ENCODE peak calls at places on chromosome 13, in nine cellular contexts. One of them, this sample, is unnamed.

GRCh38 chr13:39567569-39567968 is 35.4 kb downstream of the LHFPL6 start:
- DNase-seq in fibroblast of lung: no peak
- DNase-seq in heart right ventricle: no peak
- DNase-seq in breast epithelium: no peak
- DNase-seq in psoas muscle: no peak
- DNase-seq in CD8-positive, alpha-beta memory T cell: no peak
- DNase-seq in prostate gland: no peak
- DNase-seq in cardiac muscle cell: no peak
- DNase-seq in osteoblast: no peak
- DNase-seq in this sample: no peak

GRCh38 chr13:98942997-98943396 is 34.9 kb downstream of the DOCK9 start:
- DNase-seq in heart right ventricle: no peak
- DNase-seq in CD8-positive, alpha-beta memory T cell: no peak
- DNase-seq in osteoblast: no peak
- DNase-seq in psoas muscle: no peak
- DNase-seq in prostate gland: no peak
- DNase-seq in breast epithelium: no peak
- DNase-seq in fibroblast of lung: no peak
- DNase-seq in cardiac muscle cell: no peak
- DNase-seq in this sample: no peak

GRCh38 chr13:110422913-110423688 is 116.0 kb downstream of the COL4A2 start:
- DNase-seq in cardiac muscle cell: no peak
- DNase-seq in breast epithelium: no peak
- DNase-seq in heart right ventricle: no peak
- DNase-seq in prostate gland: no peak
- DNase-seq in fibroblast of lung: peak; percentile 71
- DNase-seq in psoas muscle: no peak
- DNase-seq in CD8-positive, alpha-beta memory T cell: no peak
- DNase-seq in osteoblast: peak; percentile 90
- DNase-seq in this sample: peak; percentile 66

GRCh38 chr13:93535256-93535655 is 308.6 kb downstream of the GPC6 start:
- DNase-seq in osteoblast: peak; percentile 13
- DNase-seq in cardiac muscle cell: no peak
- DNase-seq in heart right ventricle: no peak
- DNase-seq in psoas muscle: no peak
- DNase-seq in fibroblast of lung: peak; percentile 76
- DNase-seq in breast epithelium: no peak
- DNase-seq in prostate gland: no peak
- DNase-seq in CD8-positive, alpha-beta memory T cell: no peak
- DNase-seq in this sample: peak; percentile 42

GRCh38 chr13:98771838-98772611 is 19.6 kb upstream of the SLC15A1 start:
- DNase-seq in cardiac muscle cell: no peak
- DNase-seq in heart right ventricle: no peak
- DNase-seq in CD8-positive, alpha-beta memory T cell: no peak
- DNase-seq in fibroblast of lung: no peak
- DNase-seq in psoas muscle: no peak
- DNase-seq in breast epithelium: no peak
- DNase-seq in osteoblast: no peak
- DNase-seq in prostate gland: no peak
- DNase-seq in this sample: no peak

GRCh38 chr13:90622547-90622946 is 724.9 kb upstream of the MIR17HG start:
- DNase-seq in heart right ventricle: no peak
- DNase-seq in CD8-positive, alpha-beta memory T cell: no peak
- DNase-seq in breast epithelium: no peak
- DNase-seq in osteoblast: no peak
- DNase-seq in prostate gland: no peak
- DNase-seq in cardiac muscle cell: no peak
- DNase-seq in fibroblast of lung: peak; percentile 66
- DNase-seq in psoas muscle: no peak
- DNase-seq in this sample: peak; percentile 87

GRCh38 chr13:59103004-59103768 is 1060.5 kb downstream of the DIAPH3 start:
- DNase-seq in osteoblast: no peak
- DNase-seq in prostate gland: no peak
- DNase-seq in fibroblast of lung: peak; percentile 86
- DNase-seq in cardiac muscle cell: no peak
- DNase-seq in heart right ventricle: no peak
- DNase-seq in psoas muscle: no peak
- DNase-seq in CD8-positive, alpha-beta memory T cell: no peak
- DNase-seq in breast epithelium: no peak
- DNase-seq in this sample: no peak

GRCh38 chr13:111874981-111875380 is 192.0 kb upstream of the SOX1 start:
- DNase-seq in CD8-positive, alpha-beta memory T cell: no peak
- DNase-seq in breast epithelium: no peak
- DNase-seq in prostate gland: no peak
- DNase-seq in cardiac muscle cell: no peak
- DNase-seq in osteoblast: no peak
- DNase-seq in heart right ventricle: no peak
- DNase-seq in psoas muscle: no peak
- DNase-seq in fibroblast of lung: no peak
- DNase-seq in this sample: no peak

GRCh38 chr13:45092668-45093067 is 27.6 kb upstream of the GTF2F2 start:
- DNase-seq in heart right ventricle: no peak
- DNase-seq in psoas muscle: no peak
- DNase-seq in prostate gland: no peak
- DNase-seq in osteoblast: no peak
- DNase-seq in breast epithelium: no peak
- DNase-seq in cardiac muscle cell: no peak
- DNase-seq in fibroblast of lung: peak; percentile 55
- DNase-seq in CD8-positive, alpha-beta memory T cell: no peak
- DNase-seq in this sample: peak; percentile 8

GRCh38 chr13:19681517-19681916 is 48.1 kb downstream of the MPHOSPH8 start:
- DNase-seq in cardiac muscle cell: no peak
- DNase-seq in heart right ventricle: no peak
- DNase-seq in breast epithelium: no peak
- DNase-seq in osteoblast: no peak
- DNase-seq in fibroblast of lung: no peak
- DNase-seq in prostate gland: no peak
- DNase-seq in CD8-positive, alpha-beta memory T cell: no peak
- DNase-seq in psoas muscle: no peak
- DNase-seq in this sample: no peak

GRCh38 chr13:38950987-38951386 is 39.6 kb downstream of the STOML3 start:
- DNase-seq in cardiac muscle cell: no peak
- DNase-seq in heart right ventricle: no peak
- DNase-seq in osteoblast: peak; percentile 23
- DNase-seq in psoas muscle: no peak
- DNase-seq in breast epithelium: no peak
- DNase-seq in prostate gland: no peak
- DNase-seq in fibroblast of lung: no peak
- DNase-seq in CD8-positive, alpha-beta memory T cell: no peak
- DNase-seq in this sample: no peak

GRCh38 chr13:62747152-62747551 is 1331.5 kb upstream of the PCDH20 start:
- DNase-seq in heart right ventricle: no peak
- DNase-seq in osteoblast: no peak
- DNase-seq in cardiac muscle cell: no peak
- DNase-seq in fibroblast of lung: no peak
- DNase-seq in psoas muscle: no peak
- DNase-seq in breast epithelium: no peak
- DNase-seq in CD8-positive, alpha-beta memory T cell: no peak
- DNase-seq in prostate gland: no peak
- DNase-seq in this sample: no peak

GRCh38 chr13:25490236-25490635 is 118.5 kb downstream of the ATP8A2 start:
- DNase-seq in prostate gland: no peak
- DNase-seq in CD8-positive, alpha-beta memory T cell: no peak
- DNase-seq in heart right ventricle: no peak
- DNase-seq in osteoblast: no peak
- DNase-seq in fibroblast of lung: no peak
- DNase-seq in cardiac muscle cell: no peak
- DNase-seq in psoas muscle: no peak
- DNase-seq in breast epithelium: no peak
- DNase-seq in this sample: no peak
- H3K27me3 ChIP-seq in prostate gland: no peaks in the 10 kb centered on the region
- H3K27me3 ChIP-seq in CD8-positive, alpha-beta memory T cell: no peaks in the 10 kb centered on the region
- H3K27me3 ChIP-seq in heart right ventricle: peaks cover 33% of the 10 kb centered on the region
- H3K27me3 ChIP-seq in osteoblast: no peaks in the 10 kb centered on the region
- H3K27me3 ChIP-seq in fibroblast of lung: no peaks in the 10 kb centered on the region
- H3K27me3 ChIP-seq in cardiac muscle cell: no peaks in the 10 kb centered on the region
- H3K27me3 ChIP-seq in psoas muscle: peaks cover 5% of the 10 kb centered on the region
- H3K27me3 ChIP-seq in breast epithelium: no peaks in the 10 kb centered on the region
- H3K27me3 ChIP-seq in this sample: no peaks in the 10 kb centered on the region

DNA sequence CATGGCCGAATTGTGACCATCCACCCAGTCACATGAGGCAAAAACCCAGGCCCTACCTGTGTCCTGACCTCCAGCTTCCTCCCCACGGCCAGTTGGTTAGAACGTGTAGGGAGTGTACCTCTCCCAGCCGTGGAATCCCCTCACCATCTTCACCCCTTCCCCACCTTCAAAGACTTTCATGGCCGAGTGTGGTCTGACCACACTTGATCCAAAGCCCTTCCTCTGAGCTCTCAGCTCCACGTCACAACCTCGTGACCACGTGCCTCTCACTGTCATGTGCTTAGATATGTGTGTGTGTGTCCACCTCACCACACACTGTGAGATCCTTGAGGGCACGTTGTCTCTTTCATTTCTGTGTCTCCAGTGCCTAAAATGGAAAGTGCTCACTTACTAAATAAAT is 48.6 kb upstream of the UBE2L5 start:
- DNase-seq in cardiac muscle cell: no peak
- DNase-seq in breast epithelium: no peak
- DNase-seq in prostate gland: no peak
- DNase-seq in heart right ventricle: no peak
- DNase-seq in osteoblast: no peak
- DNase-seq in fibroblast of lung: no peak
- DNase-seq in CD8-positive, alpha-beta memory T cell: no peak
- DNase-seq in psoas muscle: no peak
- DNase-seq in this sample: no peak
- H3K4me3 ChIP-seq in cardiac muscle cell: no peak overlapping the region
- H3K4me3 ChIP-seq in breast epithelium: no peak overlapping the region
- H3K4me3 ChIP-seq in prostate gland: no peak overlapping the region
- H3K4me3 ChIP-seq in heart right ventricle: no peak overlapping the region
- H3K4me3 ChIP-seq in osteoblast: no peak overlapping the region
- H3K4me3 ChIP-seq in fibroblast of lung: no peak overlapping the region
- H3K4me3 ChIP-seq in CD8-positive, alpha-beta memory T cell: peak overlapping the region; percentile 11
- H3K4me3 ChIP-seq in psoas muscle: no peak overlapping the region
- H3K4me3 ChIP-seq in this sample: no peak overlapping the region

DNA sequence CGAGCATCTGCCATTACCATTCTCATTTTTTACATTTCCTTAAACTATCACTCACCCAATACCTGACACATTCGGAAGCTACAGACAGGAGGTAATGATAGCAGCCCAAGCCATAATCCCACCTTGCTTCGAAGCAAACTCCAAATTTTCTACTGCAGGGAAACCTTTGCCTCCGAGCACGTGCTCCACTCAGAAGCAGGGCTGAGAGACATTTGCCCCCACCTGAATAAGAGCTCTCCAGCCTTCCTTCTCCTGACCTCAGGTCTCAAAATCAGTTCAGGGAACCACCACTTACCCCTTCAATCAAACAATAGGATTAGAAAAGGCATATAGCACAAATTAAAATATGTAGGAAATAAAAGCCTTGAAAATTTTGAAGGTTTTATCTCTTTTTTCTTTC is 2.3 kb upstream of the DACH1 start:
- DNase-seq in fibroblast of lung: no peak
- DNase-seq in cardiac muscle cell: no peak
- DNase-seq in osteoblast: no peak
- DNase-seq in prostate gland: no peak
- DNase-seq in heart right ventricle: no peak
- DNase-seq in breast epithelium: no peak
- DNase-seq in psoas muscle: no peak
- DNase-seq in CD8-positive, alpha-beta memory T cell: no peak
- DNase-seq in this sample: no peak
- H3K27me3 ChIP-seq in fibroblast of lung: no peaks in the 10 kb centered on the region
- H3K27me3 ChIP-seq in cardiac muscle cell: peaks cover 54% of the 10 kb centered on the region
- H3K27me3 ChIP-seq in osteoblast: peaks cover 23% of the 10 kb centered on the region
- H3K27me3 ChIP-seq in prostate gland: no peaks in the 10 kb centered on the region
- H3K27me3 ChIP-seq in heart right ventricle: peaks cover 13% of the 10 kb centered on the region
- H3K27me3 ChIP-seq in breast epithelium: no peaks in the 10 kb centered on the region
- H3K27me3 ChIP-seq in psoas muscle: peaks cover 32% of the 10 kb centered on the region
- H3K27me3 ChIP-seq in CD8-positive, alpha-beta memory T cell: peaks cover 3% of the 10 kb centered on the region
- H3K27me3 ChIP-seq in this sample: peaks cover 32% of the 10 kb centered on the region

GRCh38 chr13:33276581-33276980 is 9.0 kb downstream of the STARD13 start:
- DNase-seq in prostate gland: no peak
- DNase-seq in osteoblast: no peak
- DNase-seq in breast epithelium: no peak
- DNase-seq in psoas muscle: no peak
- DNase-seq in fibroblast of lung: peak; percentile 90
- DNase-seq in CD8-positive, alpha-beta memory T cell: no peak
- DNase-seq in cardiac muscle cell: no peak
- DNase-seq in heart right ventricle: no peak
- DNase-seq in this sample: no peak
- H3K4me3 ChIP-seq in prostate gland: no peak overlapping the region
- H3K4me3 ChIP-seq in osteoblast: no peak overlapping the region
- H3K4me3 ChIP-seq in breast epithelium: no peak overlapping the region
- H3K4me3 ChIP-seq in psoas muscle: no peak overlapping the region
- H3K4me3 ChIP-seq in fibroblast of lung: no peak overlapping the region
- H3K4me3 ChIP-seq in CD8-positive, alpha-beta memory T cell: no peak overlapping the region
- H3K4me3 ChIP-seq in cardiac muscle cell: no peak overlapping the region
- H3K4me3 ChIP-seq in heart right ventricle: no peak overlapping the region
- H3K4me3 ChIP-seq in this sample: no peak overlapping the region

GRCh38 chr13:46385946-46386345 is 1.1 kb downstream of the RUBCNL start:
- DNase-seq in cardiac muscle cell: no peak
- DNase-seq in psoas muscle: no peak
- DNase-seq in prostate gland: no peak
- DNase-seq in breast epithelium: no peak
- DNase-seq in CD8-positive, alpha-beta memory T cell: no peak
- DNase-seq in osteoblast: peak; percentile 38
- DNase-seq in fibroblast of lung: no peak
- DNase-seq in heart right ventricle: no peak
- DNase-seq in this sample: no peak
- H3K27me3 ChIP-seq in cardiac muscle cell: peaks cover 50% of the 10 kb centered on the region
- H3K27me3 ChIP-seq in psoas muscle: peaks cover 41% of the 10 kb centered on the region
- H3K27me3 ChIP-seq in prostate gland: peaks cover 4% of the 10 kb centered on the region
- H3K27me3 ChIP-seq in breast epithelium: no peaks in the 10 kb centered on the region
- H3K27me3 ChIP-seq in CD8-positive, alpha-beta memory T cell: peaks cover 15% of the 10 kb centered on the region
- H3K27me3 ChIP-seq in osteoblast: peaks cover 31% of the 10 kb centered on the region
- H3K27me3 ChIP-seq in fibroblast of lung: peaks cover 30% of the 10 kb centered on the region
- H3K27me3 ChIP-seq in heart right ventricle: peaks cover 46% of the 10 kb centered on the region
- H3K27me3 ChIP-seq in this sample: peaks cover 12% of the 10 kb centered on the region

This sample was measured in bronchial epithelial cell.